ENCODE peak calls at places on chromosomes 7 and 10, in six cellular contexts. G is HTR-8/SVneo, V is HEK293T, Q is iPS-NIHi11, N is NCI-H2081 treated with DMSO at 0.1 percent for 48 hours, J is pons. D is an unnamed sample.

GRCh38 chr10:71031601-71032000 is 143.2 kb upstream of the PCBD1 start:
- DNase-seq in Q (peak; percentile 45), N (no peak), V (no peak), G (no peak), J (no peak), D (no peak)

GRCh38 chr7:101167645-101168411 is 2.5 kb upstream of the VGF start:
- DNase-seq in G (no peak), J (no peak), V (no peak), Q (no peak), N (no peak), D (no peak)

GRCh38 chr7:149444260-149444659 is 16.6 kb downstream of the ZNF777 start:
- DNase-seq in G (no peak), J (no peak), N (no peak), Q (no peak), V (no peak), D (no peak)

GRCh38 chr10:72002354-72003295 is 38.4 kb downstream of the CHST3 start:
- DNase-seq in Q (no peak), G (no peak), V (no peak), J (no peak), N (no peak), D (no peak)

GRCh38 chr10:13690281-13690825 is 103.6 kb downstream of the PRPF18 start:
- DNase-seq in Q (no peak), V (no peak), J (no peak), G (no peak), N (no peak), D (no peak)

GRCh38 chr10:122139627-122140151 is 131.4 kb upstream of the BTBD16 start:
- DNase-seq in V (no peak), Q (no peak), N (no peak), G (no peak), J (no peak), D (no peak)

GRCh38 chr10:125396651-125397050 is 236.3 kb upstream of the CTBP2 start:
- DNase-seq in J (no peak), N (no peak), Q (no peak), V (no peak), G (no peak), D (no peak)

GRCh38 chr7:150453892-150454291 is 3.5 kb downstream of the GIMAP8 start:
- DNase-seq in J (no peak), N (no peak), Q (no peak), V (no peak), G (no peak), D (no peak)

GRCh38 chr7:141480953-141481352 is 70.3 kb upstream of the AGK start:
- DNase-seq in V (no peak), N (no peak), G (no peak), Q (no peak), J (no peak), D (no peak)

GRCh38 chr10:117053548-117053947 is 48.6 kb upstream of the SHTN1 start:
- DNase-seq in J (no peak), N (no peak), G (no peak), V (no peak), Q (no peak), D (no peak)

GRCh38 chr10:12179616-12180015 is 16.1 kb downstream of the NUDT5 start:
- DNase-seq in N (no peak), Q (no peak), G (no peak), J (no peak), V (no peak), D (no peak)

GRCh38 chr7:112018305-112019030 is 187.7 kb downstream of the DOCK4 start:
- DNase-seq in Q (no peak), N (no peak), J (no peak), V (no peak), G (no peak), D (no peak)

GRCh38 chr10:115001506-115002381 is 63.7 kb downstream of the TRUB1 start:
- DNase-seq in Q (no peak), G (no peak), J (peak; percentile 36), V (no peak), N (no peak), D (no peak)

GRCh38 chr7:106623846-106624245 is 37.1 kb downstream of the CCDC71L start:
- DNase-seq in V (no peak), J (no peak), G (no peak), Q (no peak), N (no peak), D (no peak)

GRCh38 chr7:158710651-158711102 is 6.1 kb upstream of the NCAPG2 start:
- DNase-seq in V (no peak), N (no peak), G (no peak), Q (no peak), J (peak; percentile 7), D (no peak)

GRCh38 chr7:92404170-92404614 is 43.1 kb upstream of the GATAD1 start:
- DNase-seq in J (no peak), V (no peak), G (no peak), Q (no peak), N (no peak), D (peak; percentile 32)

GRCh38 chr7:159146084-159146858 is 1.6 kb upstream of the VIPR2 start:
- DNase-seq in Q (no peak), V (no peak), G (no peak), N (no peak), J (no peak), D (no peak)

D was measured in activated naive CD4-positive, alpha-beta T cell treated with anti-CD3 and anti-CD28 coated beads, Interleukin-2, amount 50 U/mL, for 16 hours.